ENCODE peak calls at places on chromosome 1, in five cellular contexts. X is stomach, Z is ecto neural progenitor cell, C is AG04450, Q is left cardiac atrium. N is an unnamed sample.

GRCh38 chr1:32540589-32540988 is 1.4 kb downstream of the ZBTB8A start:
- DNase-seq in Z (no peak), Q (no peak), X (no peak), C (no peak), N (no peak)

GRCh38 chr1:37325010-37325409 is 149.4 kb upstream of the ZC3H12A start:
- DNase-seq in Q (no peak), Z (no peak), X (no peak), C (no peak), N (no peak)

GRCh38 chr1:214514819-214515383 is 36.5 kb downstream of the PTPN14 start:
- DNase-seq in X (no peak), Q (no peak), Z (no peak), C (no peak), N (no peak)

GRCh38 chr1:206933333-206933945 is 11.7 kb upstream of the FCMR start:
- DNase-seq in Z (peak; percentile 64), X (peak; percentile 57), C (no peak), Q (peak; percentile 35), N (peak; percentile 55)

GRCh38 chr1:151542710-151543129 is 2.6 kb downstream of the TUFT1 start:
- DNase-seq in Z (no peak), Q (no peak), C (no peak), X (no peak), N (no peak)

GRCh38 chr1:223216074-223216473 is 73.0 kb upstream of the TLR5 start:
- DNase-seq in X (no peak), Z (peak; percentile 39), Q (no peak), C (no peak), N (no peak)

GRCh38 chr1:12618661-12619395 is 818 bp upstream of the DHRS3 start:
- DNase-seq in X (peak; percentile 65), Q (peak; percentile 83), Z (peak; percentile 76), C (no peak), N (peak; percentile 74)

GRCh38 chr1:235854347-235854746 is 12.4 kb downstream of the LYST start:
- DNase-seq in Z (no peak), C (no peak), X (no peak), Q (no peak), N (no peak)

GRCh38 chr1:98210064-98210463 is 289.2 kb upstream of the DPYD start:
- DNase-seq in Q (no peak), C (peak; percentile 78), Z (no peak), X (no peak), N (peak; percentile 37)

GRCh38 chr1:17670587-17671313 is 84.4 kb upstream of the ACTL8 start:
- DNase-seq in C (no peak), Q (no peak), Z (no peak), X (no peak), N (no peak)

GRCh38 chr1:64050601-64051000 is 152.8 kb upstream of the UBE2U start:
- DNase-seq in Q (no peak), C (no peak), X (no peak), Z (no peak), N (no peak)

GRCh38 chr1:186297439-186297838 is 77.6 kb downstream of the TPR start:
- DNase-seq in C (no peak), Q (no peak), X (no peak), Z (no peak), N (no peak)

GRCh38 chr1:154431586-154432373 is 26.6 kb downstream of the IL6R start:
- DNase-seq in Q (peak; percentile 58), X (no peak), Z (no peak), C (peak; percentile 79), N (peak; percentile 69)

GRCh38 chr1:225423518-225423855 is 4.4 kb downstream of the LBR start:
- DNase-seq in Q (no peak), X (no peak), C (no peak), Z (no peak), N (no peak)